ENCODE peak calls at places on chromosomes 13 and 19, in six cellular contexts. One of them, this sample, is unnamed.

GRCh38 chr13:88436974-88437373 is 765.8 kb downstream of the SLITRK5 start:
- DNase-seq in IMR-90: no peak
- DNase-seq in H9: no peak
- DNase-seq in H1: no peak
- DNase-seq in neuronal stem cell: no peak
- DNase-seq in trophoblast cell: no peak
- DNase-seq in this sample: no peak

GRCh38 chr13:109361562-109361961 is 424.8 kb downstream of the IRS2 start:
- DNase-seq in trophoblast cell: no peak
- DNase-seq in neuronal stem cell: no peak
- DNase-seq in IMR-90: no peak
- DNase-seq in H1: no peak
- DNase-seq in H9: no peak
- DNase-seq in this sample: no peak

GRCh38 chr13:101406787-101407186 is 9.5 kb downstream of the NALCN start:
- DNase-seq in H9: no peak
- DNase-seq in IMR-90: no peak
- DNase-seq in neuronal stem cell: no peak
- DNase-seq in trophoblast cell: peak
- DNase-seq in H1: no peak
- DNase-seq in this sample: no peak

GRCh38 chr13:97468331-97468730 is 34.4 kb downstream of the RAP2A start:
- DNase-seq in H9: no peak
- DNase-seq in neuronal stem cell: no peak
- DNase-seq in IMR-90: peak
- DNase-seq in H1: no peak
- DNase-seq in trophoblast cell: no peak
- DNase-seq in this sample: peak

GRCh38 chr19:16702123-16702522 is 17.5 kb upstream of the NWD1 start:
- DNase-seq in H1: no peak
- DNase-seq in neuronal stem cell: no peak
- DNase-seq in H9: no peak
- DNase-seq in trophoblast cell: no peak
- DNase-seq in IMR-90: peak
- DNase-seq in this sample: peak

GRCh38 chr19:54896036-54896435 is 9.9 kb upstream of the NCR1 start:
- DNase-seq in trophoblast cell: no peak
- DNase-seq in H9: no peak
- DNase-seq in neuronal stem cell: no peak
- DNase-seq in IMR-90: no peak
- DNase-seq in H1: no peak
- DNase-seq in this sample: no peak

GRCh38 chr19:46878613-46879375 is 18.0 kb downstream of the ARHGAP35 start:
- DNase-seq in neuronal stem cell: no peak
- DNase-seq in H9: no peak
- DNase-seq in trophoblast cell: no peak
- DNase-seq in H1: no peak
- DNase-seq in IMR-90: peak
- DNase-seq in this sample: peak

GRCh38 chr13:110536006-110536693 is 25.4 kb downstream of the RAB20 start:
- DNase-seq in neuronal stem cell: no peak
- DNase-seq in IMR-90: no peak
- DNase-seq in H9: no peak
- DNase-seq in H1: no peak
- DNase-seq in trophoblast cell: peak
- DNase-seq in this sample: no peak

GRCh38 chr13:43564941-43565340 is 221.8 kb downstream of the ENOX1 start:
- DNase-seq in H9: no peak
- DNase-seq in H1: no peak
- DNase-seq in IMR-90: no peak
- DNase-seq in trophoblast cell: no peak
- DNase-seq in neuronal stem cell: no peak
- DNase-seq in this sample: no peak

GRCh38 chr13:70457474-70457873 is 349.2 kb upstream of the KLHL1 start:
- DNase-seq in trophoblast cell: no peak
- DNase-seq in neuronal stem cell: no peak
- DNase-seq in IMR-90: no peak
- DNase-seq in H9: no peak
- DNase-seq in H1: no peak
- DNase-seq in this sample: peak

GRCh38 chr13:109879338-109879737 is 93.0 kb upstream of the IRS2 start:
- DNase-seq in IMR-90: no peak
- DNase-seq in trophoblast cell: no peak
- DNase-seq in neuronal stem cell: no peak
- DNase-seq in H1: no peak
- DNase-seq in H9: no peak
- DNase-seq in this sample: no peak

GRCh38 chr19:19446655-19447437 is 41.4 kb downstream of the GATAD2A start:
- DNase-seq in H1: no peak
- DNase-seq in neuronal stem cell: no peak
- DNase-seq in H9: peak
- DNase-seq in IMR-90: no peak
- DNase-seq in trophoblast cell: no peak
- DNase-seq in this sample: no peak

GRCh38 chr13:48125794-48126228 is 30.9 kb upstream of the MED4 start:
- DNase-seq in H1: no peak
- DNase-seq in H9: no peak
- DNase-seq in IMR-90: no peak
- DNase-seq in trophoblast cell: no peak
- DNase-seq in neuronal stem cell: no peak
- DNase-seq in this sample: peak

GRCh38 chr19:55563261-55563690 is 17.4 kb downstream of the ZNF579 start:
- DNase-seq in H9: no peak
- DNase-seq in trophoblast cell: no peak
- DNase-seq in neuronal stem cell: no peak
- DNase-seq in H1: no peak
- DNase-seq in IMR-90: no peak
- DNase-seq in this sample: no peak

GRCh38 chr13:98945863-98946605 is 31.8 kb downstream of the DOCK9 start:
- DNase-seq in neuronal stem cell: no peak
- DNase-seq in H9: no peak
- DNase-seq in IMR-90: no peak
- DNase-seq in trophoblast cell: no peak
- DNase-seq in H1: no peak
- DNase-seq in this sample: peak

GRCh38 chr19:45492627-45493470 is 4.0 kb downstream of the RTN2 start:
- DNase-seq in H1: peak
- DNase-seq in trophoblast cell: peak
- DNase-seq in neuronal stem cell: no peak
- DNase-seq in H9: peak
- DNase-seq in IMR-90: peak
- DNase-seq in this sample: peak

GRCh38 chr13:99335087-99335486 is 27.9 kb upstream of the GPR183 start:
- DNase-seq in IMR-90: no peak
- DNase-seq in H9: no peak
- DNase-seq in H1: no peak
- DNase-seq in trophoblast cell: no peak
- DNase-seq in neuronal stem cell: no peak
- DNase-seq in this sample: no peak

GRCh38 chr19:29715695-29716581 is 877 bp upstream of the C19orf12 start:
- DNase-seq in neuronal stem cell: no peak
- DNase-seq in H1: no peak
- DNase-seq in IMR-90: no peak
- DNase-seq in trophoblast cell: peak
- DNase-seq in H9: no peak
- DNase-seq in this sample: peak

GRCh38 chr19:46478356-46478986 is 7.1 kb upstream of the PNMA8A start:
- DNase-seq in trophoblast cell: no peak
- DNase-seq in IMR-90: peak
- DNase-seq in H1: peak
- DNase-seq in H9: no peak
- DNase-seq in neuronal stem cell: no peak
- DNase-seq in this sample: peak

GRCh38 chr19:42254850-42255765 is at the start of gene ERF:
- DNase-seq in trophoblast cell: peak
- DNase-seq in H9: peak
- DNase-seq in neuronal stem cell: peak
- DNase-seq in IMR-90: peak
- DNase-seq in H1: peak
- DNase-seq in this sample: peak

GRCh38 chr19:3494559-3494958 is 5.9 kb downstream of the DOHH start:
- DNase-seq in H9: no peak
- DNase-seq in trophoblast cell: no peak
- DNase-seq in neuronal stem cell: no peak
- DNase-seq in IMR-90: no peak
- DNase-seq in H1: no peak
- DNase-seq in this sample: no peak

GRCh38 chr13:51625555-51626345 is 41.5 kb downstream of the WDFY2 start:
- DNase-seq in trophoblast cell: no peak
- DNase-seq in H9: no peak
- DNase-seq in neuronal stem cell: no peak
- DNase-seq in IMR-90: no peak
- DNase-seq in H1: no peak
- DNase-seq in this sample: no peak

GRCh38 chr19:10720607-10721125 is 2.8 kb downstream of the DNM2 start:
- DNase-seq in neuronal stem cell: no peak
- DNase-seq in H1: no peak
- DNase-seq in IMR-90: no peak
- DNase-seq in H9: no peak
- DNase-seq in trophoblast cell: no peak
- DNase-seq in this sample: no peak

GRCh38 chr13:25372275-25373081 is 704 bp downstream of the ATP8A2 start:
- DNase-seq in IMR-90: no peak
- DNase-seq in H9: peak
- DNase-seq in neuronal stem cell: peak
- DNase-seq in trophoblast cell: no peak
- DNase-seq in H1: peak
- DNase-seq in this sample: no peak

GRCh38 chr19:51196181-51196580 is 28.7 kb upstream of the CD33 start:
- DNase-seq in neuronal stem cell: no peak
- DNase-seq in H1: no peak
- DNase-seq in trophoblast cell: no peak
- DNase-seq in H9: no peak
- DNase-seq in IMR-90: no peak
- DNase-seq in this sample: no peak

GRCh38 chr19:23996549-23996948 is 81.9 kb downstream of the ZNF726 start:
- DNase-seq in trophoblast cell: peak
- DNase-seq in neuronal stem cell: no peak
- DNase-seq in IMR-90: no peak
- DNase-seq in H9: peak
- DNase-seq in H1: peak
- DNase-seq in this sample: no peak

DNA sequence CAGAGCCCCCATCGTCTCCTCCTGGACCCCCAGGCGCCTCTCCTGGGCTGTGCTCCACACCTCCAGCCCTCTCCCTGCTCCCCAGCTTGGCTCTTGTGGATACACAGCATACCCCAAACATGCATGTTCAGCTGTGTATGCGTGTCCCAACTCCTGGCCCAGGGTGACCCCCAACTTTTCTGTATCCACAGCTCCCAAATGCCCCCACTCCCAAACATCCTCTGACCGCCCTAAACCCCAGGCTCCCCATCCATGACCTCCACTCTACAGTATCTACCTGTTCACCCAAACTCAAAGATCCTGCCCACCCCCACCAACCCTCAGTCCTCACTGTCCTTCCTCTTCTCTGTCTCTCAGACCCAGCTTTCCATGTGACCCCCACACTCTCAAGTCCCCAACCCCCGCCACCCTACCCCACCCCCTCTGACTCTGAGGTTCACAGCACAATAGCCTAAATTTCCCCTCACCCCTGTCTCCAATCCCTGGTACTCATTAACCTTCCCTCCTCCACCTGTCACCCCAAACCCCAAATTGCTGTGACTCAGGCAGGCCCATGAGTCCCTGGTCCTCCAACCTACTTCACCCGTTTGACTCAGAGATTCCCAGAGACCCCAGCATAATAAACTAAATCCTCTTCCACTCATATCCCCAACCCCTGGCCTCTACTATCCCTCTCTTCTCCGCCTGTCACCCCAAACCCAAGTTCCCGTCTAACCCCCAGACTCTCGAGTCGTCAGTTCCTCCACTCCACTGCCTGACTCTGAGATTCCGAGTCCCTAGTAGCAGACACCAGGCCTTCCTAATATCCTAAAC is 952 bp downstream of the UBE2M start:
- DNase-seq in neuronal stem cell: no peak
- DNase-seq in IMR-90: no peak
- DNase-seq in trophoblast cell: no peak
- DNase-seq in H9: no peak
- DNase-seq in H1: no peak
- DNase-seq in this sample: no peak
- H3K4ac ChIP-seq in neuronal stem cell: no peak
- H3K4ac ChIP-seq in IMR-90: peak
- H3K4ac ChIP-seq in trophoblast cell: peak
- H3K4ac ChIP-seq in H9: no peak
- H3K4ac ChIP-seq in H1: no peak
- H3K4ac ChIP-seq in this sample: peak

DNA sequence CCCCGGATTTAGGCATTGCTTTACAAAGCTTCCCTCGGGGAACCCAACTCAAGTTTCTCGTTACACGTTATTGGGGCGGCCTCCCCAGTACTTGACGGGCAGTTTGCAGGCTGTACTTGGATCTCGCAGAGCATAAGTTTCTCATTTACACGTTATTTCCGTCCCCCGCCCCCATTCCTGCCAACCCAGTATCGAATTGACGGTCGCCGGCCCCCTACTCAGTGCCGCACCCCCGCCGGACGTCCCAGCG is 525 bp downstream of the SMG9 start:
- DNase-seq in IMR-90: no peak
- DNase-seq in neuronal stem cell: no peak
- DNase-seq in trophoblast cell: no peak
- DNase-seq in H1: no peak
- DNase-seq in H9: no peak
- DNase-seq in this sample: no peak
- H2AFZ ChIP-seq in IMR-90: peak
- H2AFZ ChIP-seq in neuronal stem cell: peak
- H2AFZ ChIP-seq in trophoblast cell: no peak
- H2AFZ ChIP-seq in H1: no peak
- H2AFZ ChIP-seq in H9: no peak
- H2AFZ ChIP-seq in this sample: no peak

DNA sequence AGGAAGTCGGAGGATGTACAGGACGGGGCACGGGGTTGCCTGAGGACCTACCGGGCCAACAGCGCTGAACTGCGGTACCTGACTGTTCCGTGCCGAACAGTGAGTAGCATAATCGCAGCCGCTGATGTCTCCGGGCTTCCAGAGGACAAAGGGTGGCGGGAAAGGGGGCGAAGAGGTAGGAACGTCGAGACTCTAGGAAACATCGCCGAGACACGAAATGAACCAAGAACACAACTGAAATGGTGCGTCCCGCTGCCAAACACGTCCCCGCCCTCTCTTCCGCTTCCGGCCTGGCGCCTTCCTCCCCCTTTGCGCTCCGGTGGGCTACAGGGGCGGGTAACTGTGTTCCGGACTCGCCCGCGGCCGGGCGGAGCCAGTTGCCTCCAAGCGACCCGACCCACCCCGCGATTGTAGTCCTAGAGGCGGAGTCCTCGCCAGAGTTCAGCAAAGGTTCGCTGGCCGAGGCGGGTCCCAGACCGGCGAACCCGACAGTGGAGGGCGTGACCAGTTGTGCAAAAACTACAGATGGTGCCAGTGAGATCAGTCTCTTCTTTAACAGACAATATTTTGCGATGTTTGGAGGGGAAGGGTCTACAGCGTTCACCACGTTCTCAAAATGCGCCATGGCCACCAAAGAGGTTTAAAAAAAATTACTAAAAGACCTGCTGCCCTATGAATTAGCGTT is at the start of gene MRPS31:
- DNase-seq in neuronal stem cell: peak
- DNase-seq in H1: peak
- DNase-seq in IMR-90: peak
- DNase-seq in trophoblast cell: peak
- DNase-seq in H9: peak
- DNase-seq in this sample: peak
- H3K4ac ChIP-seq in neuronal stem cell: no peak
- H3K4ac ChIP-seq in H1: no peak
- H3K4ac ChIP-seq in IMR-90: peak
- H3K4ac ChIP-seq in trophoblast cell: no peak
- H3K4ac ChIP-seq in H9: no peak
- H3K4ac ChIP-seq in this sample: no peak

GRCh38 chr19:48970139-48970766 is 5.1 kb downstream of the FTL start:
- DNase-seq in IMR-90: no peak
- DNase-seq in neuronal stem cell: no peak
- DNase-seq in H9: no peak
- DNase-seq in trophoblast cell: no peak
- DNase-seq in H1: no peak
- DNase-seq in this sample: peak
- H2AFZ ChIP-seq in IMR-90: no peak
- H2AFZ ChIP-seq in neuronal stem cell: peak
- H2AFZ ChIP-seq in H9: no peak
- H2AFZ ChIP-seq in trophoblast cell: no peak
- H2AFZ ChIP-seq in H1: no peak
- H2AFZ ChIP-seq in this sample: no peak